ENCODE peak calls at places on chromosomes 2 and 18, in six cellular contexts. V, L, W, R, J and I are unnamed samples.

GRCh38 chr2:168136392-168136977 is 110.9 kb downstream of the STK39 start:
- DNase-seq in L (peak), R (no peak), V (peak), J (no peak), W (peak), I (peak)

GRCh38 chr2:85199692-85200091 is 66.5 kb downstream of the TCF7L1 start:
- DNase-seq in R (no peak), W (no peak), V (no peak), L (peak), J (no peak), I (no peak)

GRCh38 chr2:220144411-220144810 is 517.0 kb downstream of the SLC4A3 start:
- DNase-seq in J (no peak), W (no peak), L (peak), R (no peak), V (no peak), I (no peak)

GRCh38 chr2:60503923-60504514 is 49.4 kb downstream of the BCL11A start:
- DNase-seq in V (no peak), W (no peak), J (no peak), L (no peak), R (no peak), I (no peak)

GRCh38 chr2:29459445-29460179 is 344.4 kb downstream of the CLIP4 start:
- DNase-seq in W (no peak), J (no peak), R (no peak), V (no peak), L (peak), I (no peak)

GRCh38 chr2:95179451-95179850 is 13.8 kb downstream of the ZNF2 start:
- DNase-seq in R (no peak), W (no peak), J (no peak), V (no peak), L (no peak), I (no peak)

GRCh38 chr18:26940744-26941398 is 75.4 kb upstream of the AQP4 start:
- DNase-seq in R (no peak), W (no peak), J (no peak), V (no peak), L (no peak), I (no peak)

GRCh38 chr2:173652731-173653426 is 298.2 kb downstream of the CDCA7 start:
- DNase-seq in J (no peak), R (no peak), V (peak), W (peak), L (peak), I (no peak)

GRCh38 chr18:34225218-34225553 is 473 bp upstream of the NOL4 start:
- DNase-seq in R (no peak), J (no peak), L (no peak), V (no peak), W (no peak), I (no peak)

GRCh38 chr2:38835015-38835601 is 40.6 kb downstream of the DHX57 start:
- DNase-seq in V (no peak), W (peak), L (peak), J (no peak), R (no peak), I (no peak)

GRCh38 chr18:58699551-58699950 is 28.3 kb downstream of the MALT1 start:
- DNase-seq in W (no peak), V (no peak), L (no peak), J (no peak), R (no peak), I (peak)
- TF ChIP-seq SMC3 in W (no peak), V (no peak), L (no peak), J (no peak), R (no peak), I (no peak)

GRCh38 chr2:240993446-240994160 is 4.8 kb upstream of the SNED1 start:
- DNase-seq in J (no peak), R (no peak), W (no peak), L (no peak), V (no peak), I (no peak)
- TF ChIP-seq SMC3 in J (no peak), R (no peak), W (no peak), L (no peak), V (no peak), I (no peak)

GRCh38 chr2:170717599-170717963 is 2.4 kb downstream of the SP5 start:
- DNase-seq in L (no peak), V (no peak), J (no peak), W (no peak), R (no peak), I (no peak)

GRCh38 chr2:170716851-170717598 is 1.9 kb downstream of the SP5 start:
- DNase-seq in J (no peak), W (peak), R (peak), L (peak), V (peak), I (no peak)

GRCh38 chr2:170715062-170715931 is at the start of gene SP5:
- DNase-seq in J (no peak), L (peak), W (peak), V (peak), R (peak), I (peak)

GRCh38 chr2:170714156-170715061 is 728 bp upstream of the SP5 start:
- DNase-seq in L (no peak), R (peak), W (no peak), V (peak), J (no peak), I (peak)

GRCh38 chr2:170715932-170716777 is 1.0 kb downstream of the SP5 start:
- DNase-seq in L (no peak), V (no peak), R (peak), J (no peak), W (peak), I (no peak)
- TF ChIP-seq SMC3 in L (no peak), V (no peak), R (no peak), J (no peak), W (no peak), I (no peak)

GRCh38 chr2:37324786-37325624 is at the start of gene PRKD3:
- DNase-seq in R (peak), W (peak), V (peak), L (peak), J (no peak), I (peak)
- TF ChIP-seq SMC3 in R (no peak), W (no peak), V (no peak), L (no peak), J (no peak), I (no peak)

DNA sequence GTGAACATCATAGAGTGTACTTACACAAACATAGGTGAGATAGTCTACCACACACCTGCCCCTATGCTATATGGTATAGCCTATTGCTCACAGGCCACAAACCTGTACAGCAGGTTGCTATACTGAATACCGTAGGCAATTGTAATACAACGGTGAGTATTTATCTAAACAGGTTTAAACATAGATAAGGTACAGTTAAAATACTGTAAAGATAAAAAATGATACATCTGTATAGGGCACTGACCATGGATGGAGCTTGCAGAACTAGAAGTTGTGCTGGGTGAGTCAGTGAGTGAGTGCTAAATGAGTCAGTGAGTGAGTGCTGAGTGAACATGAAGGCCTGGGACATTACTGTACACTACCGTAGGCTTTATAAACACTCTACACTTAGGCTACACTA is 267.0 kb upstream of the HS6ST1 start:
- DNase-seq in L (peak), J (no peak), R (no peak), W (no peak), V (no peak), I (no peak)
- TF ChIP-seq SMC3 in L (no peak), J (no peak), R (no peak), W (no peak), V (no peak), I (no peak)

GRCh38 chr2:69213201-69213600 is 173.8 kb downstream of the GFPT1 start:
- DNase-seq in L (peak), W (no peak), R (peak), J (no peak), V (no peak), I (no peak)
- TF ChIP-seq SMC3 in L (no peak), W (no peak), R (no peak), J (no peak), V (no peak), I (no peak)

GRCh38 chr18:3654442-3655253 is 204.7 kb downstream of the TGIF1 start:
- DNase-seq in J (no peak), V (no peak), W (peak), R (peak), L (no peak), I (no peak)

GRCh38 chr18:3653859-3654441 is 204.0 kb downstream of the TGIF1 start:
- DNase-seq in W (no peak), R (peak), L (no peak), V (no peak), J (no peak), I (peak)

GRCh38 chr18:3653263-3653858 is 203.4 kb downstream of the TGIF1 start:
- DNase-seq in L (no peak), R (no peak), W (no peak), V (no peak), J (no peak), I (no peak)

GRCh38 chr18:3651266-3651665 is 201.3 kb downstream of the TGIF1 start:
- DNase-seq in W (no peak), R (no peak), L (no peak), J (no peak), V (no peak), I (no peak)

DNA sequence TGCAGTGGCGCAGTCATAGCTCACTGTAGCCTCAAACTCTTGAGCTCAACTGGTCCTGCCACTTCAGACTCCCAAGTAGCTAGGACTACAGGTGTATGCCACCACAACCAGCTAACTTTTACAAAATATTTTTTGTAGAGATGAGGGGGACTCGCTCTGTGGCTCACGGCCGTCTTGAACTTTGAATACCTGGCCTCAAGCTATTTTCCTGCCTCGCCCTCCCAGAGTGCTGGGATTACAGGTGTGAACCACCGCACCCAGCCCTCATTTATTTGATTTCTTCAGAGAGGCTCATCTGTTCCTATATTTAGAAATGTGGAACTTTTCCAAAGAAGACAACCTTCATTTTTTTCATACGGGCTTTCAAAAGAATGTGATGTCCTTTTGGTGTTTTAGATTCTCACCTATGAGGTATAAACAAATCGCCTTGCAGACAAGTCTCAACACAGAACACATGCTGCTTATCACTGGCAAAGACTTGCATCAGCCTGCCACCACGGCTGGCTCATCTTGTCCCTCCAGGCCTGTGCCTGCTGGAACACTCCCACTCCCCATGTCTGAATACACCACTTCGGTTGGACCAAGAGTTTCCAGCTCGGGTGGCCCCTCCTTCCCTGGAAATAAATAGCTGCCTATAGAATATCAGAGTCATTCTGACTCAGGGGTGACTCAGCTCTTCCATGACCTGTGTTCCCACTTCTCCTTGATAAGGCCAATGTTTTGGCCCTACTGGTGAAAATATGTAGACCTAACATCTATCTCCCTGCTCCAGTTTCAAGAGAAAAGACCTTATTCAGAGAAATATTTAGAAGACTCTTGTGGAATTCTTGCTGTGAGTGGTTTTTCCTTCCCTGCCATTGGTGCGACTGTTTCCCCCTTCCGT is 202.6 kb downstream of the TGIF1 start:
- DNase-seq in J (no peak), L (peak), R (peak), V (peak), W (peak), I (peak)
- TF ChIP-seq SMC3 in J (no peak), L (peak), R (no peak), V (no peak), W (no peak), I (no peak)

GRCh38 chr2:159867557-159868330 is 69.7 kb upstream of the CD302 start:
- DNase-seq in J (no peak), R (no peak), V (no peak), L (no peak), W (no peak), I (no peak)

GRCh38 chr2:159879061-159879604 is 81.1 kb upstream of the CD302 start:
- DNase-seq in J (peak), V (no peak), L (peak), R (no peak), W (no peak), I (no peak)

GRCh38 chr2:159875083-159875482 is 77.1 kb upstream of the CD302 start:
- DNase-seq in R (no peak), V (no peak), J (no peak), L (no peak), W (no peak), I (peak)

GRCh38 chr2:159872353-159872752 is 74.3 kb upstream of the CD302 start:
- DNase-seq in W (no peak), J (no peak), V (no peak), R (no peak), L (no peak), I (no peak)

DNA sequence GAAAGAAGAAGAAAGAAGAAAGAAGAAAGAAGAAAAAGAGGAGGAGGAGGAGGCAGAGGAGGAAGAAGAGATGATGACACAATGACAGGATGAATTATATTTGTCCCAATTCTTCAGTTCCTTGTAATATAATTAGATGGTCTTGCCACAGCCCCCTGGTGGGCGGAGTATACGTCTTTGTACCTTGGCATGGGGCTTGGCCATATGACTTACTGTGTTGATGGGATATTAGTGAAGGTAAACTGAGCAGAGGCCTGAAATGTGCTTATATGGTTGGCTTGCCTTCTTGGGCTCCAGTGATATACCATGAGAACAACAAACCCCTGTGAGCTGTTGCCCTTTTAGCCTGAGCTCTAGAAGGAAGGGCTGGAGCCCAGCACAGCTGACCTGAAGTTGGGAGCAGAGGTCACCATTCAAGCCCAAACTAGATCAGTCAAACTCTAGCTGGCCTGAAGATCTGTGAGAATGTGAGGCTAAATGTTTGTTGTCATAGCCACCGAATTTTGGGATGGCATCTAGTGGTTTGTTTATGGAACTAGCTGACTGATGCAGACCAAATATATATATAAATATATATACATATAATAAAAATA is 75.2 kb upstream of the CD302 start:
- DNase-seq in R (no peak), J (no peak), W (no peak), V (no peak), L (no peak), I (peak)
- TF ChIP-seq SMC3 in R (no peak), J (no peak), W (no peak), V (no peak), L (no peak), I (no peak)

GRCh38 chr2:9232886-9233285 is 26.3 kb downstream of the ASAP2 start:
- DNase-seq in J (no peak), L (peak), W (peak), R (peak), V (no peak), I (no peak)
- TF ChIP-seq SMC3 in J (no peak), L (no peak), W (no peak), R (no peak), V (no peak), I (no peak)

DNA sequence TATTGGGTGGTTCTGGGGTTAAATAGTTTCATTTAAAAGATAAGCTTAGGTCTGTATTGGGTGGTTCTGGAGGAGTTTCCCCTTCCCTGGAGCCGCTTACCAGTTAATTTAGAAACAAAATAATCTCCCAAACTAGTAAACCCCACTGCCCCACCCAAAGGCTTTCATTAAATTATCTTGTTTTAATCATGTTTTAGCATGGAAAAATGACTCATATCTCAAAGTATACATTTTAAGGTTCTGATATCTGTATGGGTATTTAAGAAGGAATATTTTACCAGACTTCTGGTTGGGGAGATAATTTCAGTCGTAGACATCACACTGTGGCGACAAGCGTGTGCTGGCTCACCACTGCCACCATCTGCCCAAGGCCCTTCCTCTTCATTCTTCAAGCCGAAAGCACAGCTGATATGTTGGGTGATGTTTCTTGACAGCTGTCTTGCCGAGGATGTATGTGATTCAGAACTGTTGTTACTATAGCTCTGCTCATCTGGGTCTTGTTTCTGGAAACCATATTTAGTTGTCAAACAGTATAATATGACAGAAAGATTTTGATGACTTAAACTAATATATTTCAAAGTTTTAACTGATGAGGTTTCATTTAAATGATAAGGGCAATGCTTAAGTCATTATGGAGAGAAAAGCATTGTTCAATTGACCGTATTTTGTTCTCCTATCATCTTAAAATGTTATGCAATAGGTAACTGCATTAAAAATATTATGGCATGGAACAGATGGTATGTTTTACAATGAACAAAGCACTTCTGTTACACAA is 5.1 kb downstream of the FIGLA start:
- DNase-seq in R (peak), V (peak), J (no peak), L (no peak), W (peak), I (peak)
- TF ChIP-seq SMC3 in R (peak), V (peak), J (peak), L (no peak), W (peak), I (peak)